ENCODE peak calls at places on chromosomes 2 and 18, in seven cellular contexts. P is activated naive CD4-positive, alpha-beta T cell; T is cardiac muscle cell; Z is cardiac fibroblast; S is sciatic nerve; A is naive B cell; K is T-helper 9 cell. D is an unnamed sample.

GRCh38 chr2:241272722-241273551 is 42.5 kb downstream of the HDLBP start:
- DNase-seq in K (peak), P (peak), Z (peak), T (peak), S (peak), A (peak), D (peak)

GRCh38 chr18:47745227-47745626 is 185.2 kb downstream of the SMAD2 start:
- DNase-seq in A (no peak), P (no peak), Z (no peak), S (no peak), T (no peak), K (no peak), D (no peak)

GRCh38 chr2:218852911-218853667 is 6.5 kb upstream of the WNT6 start:
- DNase-seq in P (peak), S (peak), T (peak), K (peak), A (peak), Z (peak), D (peak)

GRCh38 chr2:147100406-147101035 is 744.3 kb upstream of the ACVR2A start:
- DNase-seq in K (no peak), Z (no peak), A (no peak), P (no peak), S (no peak), T (no peak), D (no peak)

GRCh38 chr2:235990344-235990743 is 177.8 kb downstream of the GBX2 start:
- DNase-seq in P (no peak), T (no peak), K (no peak), A (no peak), S (no peak), Z (no peak), D (no peak)

GRCh38 chr18:57930476-57930875 is 113.5 kb upstream of the NEDD4L start:
- DNase-seq in P (no peak), K (no peak), S (no peak), A (no peak), T (no peak), Z (no peak), D (no peak)

GRCh38 chr2:43228341-43228751 is 1.9 kb upstream of the ZFP36L2 start:
- DNase-seq in S (no peak), P (no peak), K (no peak), A (peak), T (no peak), Z (no peak), D (no peak)

GRCh38 chr2:173349295-173349694 is 5.4 kb upstream of the CDCA7 start:
- DNase-seq in T (no peak), S (no peak), Z (no peak), A (no peak), P (no peak), K (no peak), D (no peak)

GRCh38 chr2:121309801-121310200 is 24.8 kb upstream of the TFCP2L1 start:
- DNase-seq in P (no peak), T (no peak), K (no peak), S (no peak), Z (no peak), A (no peak), D (no peak)

GRCh38 chr2:85243101-85244072 is 84.4 kb downstream of the TGOLN2 start:
- DNase-seq in A (no peak), P (no peak), T (peak), S (no peak), K (no peak), Z (peak), D (peak)

GRCh38 chr2:43993437-43993836 is 2.4 kb downstream of the LRPPRC start:
- DNase-seq in P (no peak), A (no peak), K (no peak), T (no peak), Z (no peak), S (no peak), D (no peak)

GRCh38 chr2:136242687-136243277 is 124.8 kb upstream of the CXCR4 start:
- DNase-seq in T (no peak), S (no peak), A (no peak), P (no peak), K (peak), Z (peak), D (no peak)